ENCODE peak calls at places on chromosomes 5 and 9, in six cellular contexts. N, L, B, K, O and E are unnamed samples. For H3K36me3, the result is how much of the 10 kb centered on the place peaks cover.

GRCh38 chr9:105883847-105884246 is 189.5 kb downstream of the TMEM38B start:
- DNase-seq in O (no peak), N (no peak), L (no peak), K (no peak), B (no peak), E (no peak)

GRCh38 chr9:133713960-133714495 is 24.1 kb downstream of the SARDH start:
- DNase-seq in N (no peak), B (no peak), K (no peak), L (no peak), O (no peak), E (no peak)

GRCh38 chr9:113343732-113344231 is 3.7 kb upstream of the WDR31 start:
- DNase-seq in O (peak), B (peak), K (peak), N (no peak), L (peak), E (peak)

GRCh38 chr9:29129763-29130162 is 1556.5 kb upstream of the C9orf72 start:
- DNase-seq in L (no peak), O (no peak), N (no peak), B (no peak), K (peak), E (no peak)

GRCh38 chr5:118592234-118592633 is 396.1 kb downstream of the DTWD2 start:
- DNase-seq in B (no peak), L (no peak), N (no peak), K (no peak), O (no peak), E (no peak)

GRCh38 chr5:102629827-102630605 is 125.1 kb upstream of the PAM start:
- DNase-seq in O (no peak), K (no peak), N (no peak), B (no peak), L (peak), E (no peak)

GRCh38 chr5:132243366-132243977 is 14.0 kb upstream of the PDLIM4 start:
- DNase-seq in O (peak), L (no peak), N (no peak), B (no peak), K (no peak), E (peak)

GRCh38 chr5:6328173-6328572 is 50.2 kb downstream of the MED10 start:
- DNase-seq in B (no peak), K (no peak), N (peak), O (peak), L (peak), E (peak)

GRCh38 chr9:137216188-137216965 is 5.7 kb downstream of the RNF208 start:
- DNase-seq in L (no peak), N (no peak), O (no peak), B (no peak), K (no peak), E (no peak)

GRCh38 chr9:121285835-121286687 is 18.1 kb downstream of the GSN start:
- DNase-seq in L (peak), O (peak), K (peak), N (peak), B (peak), E (peak)

GRCh38 chr5:143198332-143198731 is 205.2 kb downstream of the NR3C1 start:
- DNase-seq in N (no peak), K (no peak), O (no peak), B (no peak), L (no peak), E (no peak)

GRCh38 chr9:131851414-131851813 is 111.5 kb upstream of the RAPGEF1 start:
- DNase-seq in K (no peak), B (no peak), L (no peak), O (no peak), N (no peak), E (no peak)

GRCh38 chr9:26502311-26502710 is 390.3 kb downstream of the CAAP1 start:
- DNase-seq in N (no peak), O (no peak), K (no peak), L (peak), B (no peak), E (no peak)

GRCh38 chr5:97600486-97600885 is 417.4 kb upstream of the RIOK2 start:
- DNase-seq in L (no peak), B (no peak), K (no peak), O (no peak), N (peak), E (no peak)

GRCh38 chr9:90988318-90988717 is 186.7 kb downstream of the SYK start:
- DNase-seq in K (peak), L (no peak), B (no peak), O (no peak), N (peak), E (no peak)

GRCh38 chr9:96398582-96399334 is 15.2 kb upstream of the SLC35D2 start:
- DNase-seq in B (no peak), L (no peak), K (peak), N (no peak), O (no peak), E (no peak)

DNA sequence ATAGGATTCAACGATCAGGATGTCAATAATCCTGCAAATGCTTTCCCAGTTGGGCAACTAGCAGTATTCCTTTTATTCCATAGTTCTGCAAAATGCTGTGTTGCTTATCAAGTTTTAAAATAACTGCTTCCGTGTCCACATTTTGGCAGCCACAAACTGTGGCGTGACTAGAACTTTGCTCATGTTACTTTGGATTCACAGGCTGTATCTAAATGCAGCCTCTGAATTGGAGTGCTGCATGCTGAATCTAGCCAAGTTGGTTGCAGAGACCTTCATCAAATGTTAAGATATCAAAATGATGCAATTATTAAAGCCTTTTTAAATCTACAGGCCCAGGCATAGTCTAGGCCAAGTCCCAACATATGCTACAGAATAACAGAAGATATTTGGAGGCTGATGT is 249.2 kb downstream of the NR2F1-AS1 start:
- DNase-seq in K (no peak), L (no peak), O (no peak), B (no peak), N (no peak), E (no peak)
- H3K36me3 ChIP-seq in K (under half), L (under half), O (under half), B (under half), N (under half), E (under half)

GRCh38 chr5:141510160-141510559 is 21.3 kb downstream of the PCDHGC5 start:
- DNase-seq in B (no peak), K (no peak), N (no peak), L (no peak), O (no peak), E (no peak)

GRCh38 chr5:141511771-141512325 is 23.0 kb downstream of the PCDHGC5 start:
- DNase-seq in N (no peak), K (no peak), O (no peak), B (no peak), L (no peak), E (no peak)

GRCh38 chr5:141513021-141513626 is 24.2 kb downstream of the PCDHGC5 start:
- DNase-seq in L (peak), K (peak), N (peak), B (peak), O (no peak), E (peak)

GRCh38 chr5:141512390-141513020 is 23.6 kb downstream of the PCDHGC5 start:
- DNase-seq in N (peak), O (peak), K (peak), B (peak), L (peak), E (peak)

GRCh38 chr5:141510850-141511718 is 22.2 kb downstream of the PCDHGC5 start:
- DNase-seq in L (no peak), K (no peak), B (no peak), O (no peak), N (no peak), E (no peak)
- H3K4me3 ChIP-seq in L (no peak), K (no peak), B (no peak), O (no peak), N (no peak), E (no peak)

GRCh38 chr9:33926746-33927485 is 110.0 kb downstream of the UBE2R2 start:
- DNase-seq in O (no peak), L (no peak), B (no peak), N (no peak), K (no peak), E (no peak)
- H3K36me3 ChIP-seq in O (under half), L (under half), B (under half), N (half or more), K (half or more), E (half or more)

GRCh38 chr5:56346044-56346710 is 113.0 kb upstream of the ANKRD55 start:
- DNase-seq in L (no peak), K (peak), O (no peak), N (no peak), B (no peak), E (no peak)
- H3K4me3 ChIP-seq in L (no peak), K (no peak), O (no peak), N (no peak), B (no peak), E (no peak)